ENCODE peak calls at places on chromosomes 1 and 21, in five cellular contexts. One of them, this sample, is unnamed.

GRCh38 chr1:14968251-14968812 is 185.2 kb upstream of the TMEM51 start:
- DNase-seq in ovary: no peak
- DNase-seq in HAP-1: no peak
- DNase-seq in GM23248: peak
- DNase-seq in CD8-positive, alpha-beta memory T cell: no peak
- DNase-seq in this sample: peak

GRCh38 chr1:229596961-229597699 is 28.8 kb downstream of the TAF5L start:
- DNase-seq in GM23248: peak
- DNase-seq in HAP-1: no peak
- DNase-seq in CD8-positive, alpha-beta memory T cell: no peak
- DNase-seq in ovary: no peak
- DNase-seq in this sample: no peak

GRCh38 chr1:248807067-248807737 is 18.5 kb downstream of the SH3BP5L start:
- DNase-seq in HAP-1: peak
- DNase-seq in CD8-positive, alpha-beta memory T cell: no peak
- DNase-seq in ovary: no peak
- DNase-seq in GM23248: peak
- DNase-seq in this sample: peak

GRCh38 chr1:211643324-211644212 is 31.9 kb downstream of the NEK2 start:
- DNase-seq in ovary: peak
- DNase-seq in CD8-positive, alpha-beta memory T cell: no peak
- DNase-seq in HAP-1: no peak
- DNase-seq in GM23248: no peak
- DNase-seq in this sample: peak

GRCh38 chr1:234214129-234214910 is 158.9 kb upstream of the COA6 start:
- DNase-seq in HAP-1: no peak
- DNase-seq in ovary: no peak
- DNase-seq in GM23248: peak
- DNase-seq in CD8-positive, alpha-beta memory T cell: no peak
- DNase-seq in this sample: peak

GRCh38 chr1:63730211-63730610 is 43.6 kb upstream of the ROR1 start:
- DNase-seq in CD8-positive, alpha-beta memory T cell: no peak
- DNase-seq in HAP-1: no peak
- DNase-seq in GM23248: peak
- DNase-seq in ovary: no peak
- DNase-seq in this sample: no peak

GRCh38 chr1:186880982-186881381 is 52.2 kb downstream of the PLA2G4A start:
- DNase-seq in GM23248: no peak
- DNase-seq in ovary: no peak
- DNase-seq in HAP-1: peak
- DNase-seq in CD8-positive, alpha-beta memory T cell: no peak
- DNase-seq in this sample: no peak

GRCh38 chr1:201275266-201275666 is 8.0 kb upstream of the PKP1 start:
- DNase-seq in HAP-1: no peak
- DNase-seq in CD8-positive, alpha-beta memory T cell: no peak
- DNase-seq in ovary: no peak
- DNase-seq in GM23248: peak
- DNase-seq in this sample: peak

GRCh38 chr21:45225041-45225740 is 62.5 kb downstream of the POFUT2 start:
- DNase-seq in CD8-positive, alpha-beta memory T cell: no peak
- DNase-seq in ovary: no peak
- DNase-seq in HAP-1: no peak
- DNase-seq in GM23248: no peak
- DNase-seq in this sample: no peak

GRCh38 chr1:211591980-211592493 is 13.1 kb upstream of the SLC30A1 start:
- DNase-seq in GM23248: peak
- DNase-seq in CD8-positive, alpha-beta memory T cell: no peak
- DNase-seq in HAP-1: no peak
- DNase-seq in ovary: no peak
- DNase-seq in this sample: peak

GRCh38 chr1:202155478-202156021 is 4.9 kb downstream of the PTPN7 start:
- DNase-seq in ovary: no peak
- DNase-seq in HAP-1: no peak
- DNase-seq in GM23248: peak
- DNase-seq in CD8-positive, alpha-beta memory T cell: peak
- DNase-seq in this sample: peak

GRCh38 chr1:16615253-16616252 is 2.2 kb upstream of the NBPF1 start:
- DNase-seq in ovary: no peak
- DNase-seq in HAP-1: no peak
- DNase-seq in CD8-positive, alpha-beta memory T cell: no peak
- DNase-seq in GM23248: no peak
- DNase-seq in this sample: no peak

GRCh38 chr1:209590405-209590804 is 6.9 kb downstream of the CAMK1G start:
- DNase-seq in ovary: peak
- DNase-seq in HAP-1: peak
- DNase-seq in GM23248: peak
- DNase-seq in CD8-positive, alpha-beta memory T cell: no peak
- DNase-seq in this sample: peak

GRCh38 chr1:10513199-10513598 is 38.4 kb downstream of the PEX14 start:
- DNase-seq in GM23248: no peak
- DNase-seq in CD8-positive, alpha-beta memory T cell: no peak
- DNase-seq in HAP-1: no peak
- DNase-seq in ovary: no peak
- DNase-seq in this sample: no peak

GRCh38 chr1:183859865-183860264 is 54.9 kb downstream of the RGL1 start:
- DNase-seq in CD8-positive, alpha-beta memory T cell: no peak
- DNase-seq in ovary: no peak
- DNase-seq in GM23248: peak
- DNase-seq in HAP-1: no peak
- DNase-seq in this sample: no peak

GRCh38 chr1:172742599-172743500 is 83.9 kb downstream of the FASLG start:
- DNase-seq in HAP-1: peak
- DNase-seq in ovary: no peak
- DNase-seq in CD8-positive, alpha-beta memory T cell: no peak
- DNase-seq in GM23248: peak
- DNase-seq in this sample: peak

GRCh38 chr1:241918879-241919278 is 38.7 kb upstream of the BECN2 start:
- DNase-seq in ovary: no peak
- DNase-seq in HAP-1: no peak
- DNase-seq in CD8-positive, alpha-beta memory T cell: no peak
- DNase-seq in GM23248: peak
- DNase-seq in this sample: peak

GRCh38 chr1:54928327-54928726 is 41.3 kb upstream of the DHCR24 start:
- DNase-seq in HAP-1: no peak
- DNase-seq in ovary: no peak
- DNase-seq in GM23248: peak
- DNase-seq in CD8-positive, alpha-beta memory T cell: no peak
- DNase-seq in this sample: peak

GRCh38 chr1:24966724-24967346 is 36.8 kb upstream of the RUNX3 start:
- DNase-seq in GM23248: peak
- DNase-seq in HAP-1: no peak
- DNase-seq in ovary: no peak
- DNase-seq in CD8-positive, alpha-beta memory T cell: peak
- DNase-seq in this sample: peak

GRCh38 chr1:197269053-197269452 is 1.0 kb downstream of the CRB1 start:
- DNase-seq in HAP-1: peak
- DNase-seq in ovary: no peak
- DNase-seq in CD8-positive, alpha-beta memory T cell: no peak
- DNase-seq in GM23248: no peak
- DNase-seq in this sample: no peak

GRCh38 chr1:206890690-206891089 is 6.6 kb upstream of the IL24 start:
- DNase-seq in ovary: no peak
- DNase-seq in CD8-positive, alpha-beta memory T cell: no peak
- DNase-seq in HAP-1: no peak
- DNase-seq in GM23248: peak
- DNase-seq in this sample: peak

GRCh38 chr1:47437518-47438320 is at the start of gene FOXD2:
- DNase-seq in ovary: peak
- DNase-seq in GM23248: peak
- DNase-seq in CD8-positive, alpha-beta memory T cell: peak
- DNase-seq in HAP-1: peak
- DNase-seq in this sample: peak

GRCh38 chr1:176579087-176579486 is 116.1 kb downstream of the PAPPA2 start:
- DNase-seq in HAP-1: no peak
- DNase-seq in CD8-positive, alpha-beta memory T cell: no peak
- DNase-seq in GM23248: no peak
- DNase-seq in ovary: no peak
- DNase-seq in this sample: no peak

GRCh38 chr1:89842547-89843278 is 21.9 kb downstream of the LRRC8D start:
- DNase-seq in HAP-1: no peak
- DNase-seq in CD8-positive, alpha-beta memory T cell: no peak
- DNase-seq in GM23248: peak
- DNase-seq in ovary: no peak
- DNase-seq in this sample: peak

GRCh38 chr1:158037008-158037875 is 43.8 kb downstream of the KIRREL1 start:
- DNase-seq in HAP-1: peak
- DNase-seq in GM23248: no peak
- DNase-seq in ovary: no peak
- DNase-seq in CD8-positive, alpha-beta memory T cell: no peak
- DNase-seq in this sample: no peak

GRCh38 chr1:22826630-22827580 is 116.3 kb downstream of the EPHB2 start:
- DNase-seq in CD8-positive, alpha-beta memory T cell: no peak
- DNase-seq in GM23248: peak
- DNase-seq in HAP-1: no peak
- DNase-seq in ovary: peak
- DNase-seq in this sample: peak

GRCh38 chr1:67948155-67949075 is 102.0 kb downstream of the DIRAS3 start:
- DNase-seq in GM23248: peak
- DNase-seq in ovary: no peak
- DNase-seq in CD8-positive, alpha-beta memory T cell: no peak
- DNase-seq in HAP-1: no peak
- DNase-seq in this sample: peak

GRCh38 chr1:159889821-159890252 is 10.1 kb downstream of the CFAP45 start:
- DNase-seq in CD8-positive, alpha-beta memory T cell: no peak
- DNase-seq in ovary: no peak
- DNase-seq in GM23248: peak
- DNase-seq in HAP-1: no peak
- DNase-seq in this sample: peak

GRCh38 chr1:47478090-47478489 is 40.2 kb downstream of the FOXD2 start:
- DNase-seq in GM23248: no peak
- DNase-seq in ovary: no peak
- DNase-seq in CD8-positive, alpha-beta memory T cell: no peak
- DNase-seq in HAP-1: no peak
- DNase-seq in this sample: no peak

GRCh38 chr1:46221749-46222148 is 18.6 kb downstream of the LURAP1 start:
- DNase-seq in CD8-positive, alpha-beta memory T cell: no peak
- DNase-seq in HAP-1: peak
- DNase-seq in ovary: no peak
- DNase-seq in GM23248: no peak
- DNase-seq in this sample: no peak
- H3K4me3 ChIP-seq in CD8-positive, alpha-beta memory T cell: no peak
- H3K4me3 ChIP-seq in HAP-1: no peak
- H3K4me3 ChIP-seq in ovary: no peak
- H3K4me3 ChIP-seq in GM23248: no peak
- H3K4me3 ChIP-seq in this sample: no peak

GRCh38 chr1:178344513-178345077 is 152.2 kb downstream of the CLEC20A start:
- DNase-seq in ovary: no peak
- DNase-seq in GM23248: peak
- DNase-seq in CD8-positive, alpha-beta memory T cell: no peak
- DNase-seq in HAP-1: peak
- DNase-seq in this sample: peak

GRCh38 chr1:178345238-178345637 is 151.5 kb downstream of the CLEC20A start:
- DNase-seq in CD8-positive, alpha-beta memory T cell: no peak
- DNase-seq in GM23248: no peak
- DNase-seq in HAP-1: no peak
- DNase-seq in ovary: no peak
- DNase-seq in this sample: peak

GRCh38 chr1:178339834-178340233 is 156.9 kb downstream of the CLEC20A start:
- DNase-seq in GM23248: no peak
- DNase-seq in CD8-positive, alpha-beta memory T cell: no peak
- DNase-seq in ovary: no peak
- DNase-seq in HAP-1: no peak
- DNase-seq in this sample: no peak

GRCh38 chr1:178337091-178337726 is 159.6 kb downstream of the CLEC20A start:
- DNase-seq in ovary: no peak
- DNase-seq in GM23248: no peak
- DNase-seq in CD8-positive, alpha-beta memory T cell: no peak
- DNase-seq in HAP-1: no peak
- DNase-seq in this sample: no peak

GRCh38 chr1:178341218-178341956 is 155.4 kb downstream of the CLEC20A start:
- DNase-seq in ovary: peak
- DNase-seq in GM23248: peak
- DNase-seq in HAP-1: peak
- DNase-seq in CD8-positive, alpha-beta memory T cell: no peak
- DNase-seq in this sample: peak
- H3K4me3 ChIP-seq in ovary: peak
- H3K4me3 ChIP-seq in GM23248: peak
- H3K4me3 ChIP-seq in HAP-1: peak
- H3K4me3 ChIP-seq in CD8-positive, alpha-beta memory T cell: no peak
- H3K4me3 ChIP-seq in this sample: peak

GRCh38 chr1:150972417-150972940 is 2.2 kb downstream of the CERS2 start:
- DNase-seq in ovary: no peak
- DNase-seq in CD8-positive, alpha-beta memory T cell: no peak
- DNase-seq in HAP-1: no peak
- DNase-seq in GM23248: no peak
- DNase-seq in this sample: no peak

GRCh38 chr1:150973258-150973825 is 1.3 kb downstream of the CERS2 start:
- DNase-seq in GM23248: peak
- DNase-seq in ovary: peak
- DNase-seq in HAP-1: no peak
- DNase-seq in CD8-positive, alpha-beta memory T cell: peak
- DNase-seq in this sample: no peak

GRCh38 chr1:150970818-150971582 is 3.6 kb downstream of the CERS2 start:
- DNase-seq in ovary: peak
- DNase-seq in HAP-1: no peak
- DNase-seq in GM23248: peak
- DNase-seq in CD8-positive, alpha-beta memory T cell: no peak
- DNase-seq in this sample: peak

GRCh38 chr1:150973826-150974579 is 632 bp downstream of the CERS2 start:
- DNase-seq in GM23248: peak
- DNase-seq in HAP-1: no peak
- DNase-seq in ovary: peak
- DNase-seq in CD8-positive, alpha-beta memory T cell: peak
- DNase-seq in this sample: peak

GRCh38 chr1:150971583-150972416 is 2.8 kb downstream of the CERS2 start:
- DNase-seq in GM23248: peak
- DNase-seq in HAP-1: no peak
- DNase-seq in ovary: no peak
- DNase-seq in CD8-positive, alpha-beta memory T cell: no peak
- DNase-seq in this sample: no peak
- H3K4me3 ChIP-seq in GM23248: peak
- H3K4me3 ChIP-seq in HAP-1: no peak
- H3K4me3 ChIP-seq in ovary: peak
- H3K4me3 ChIP-seq in CD8-positive, alpha-beta memory T cell: no peak
- H3K4me3 ChIP-seq in this sample: no peak

DNA sequence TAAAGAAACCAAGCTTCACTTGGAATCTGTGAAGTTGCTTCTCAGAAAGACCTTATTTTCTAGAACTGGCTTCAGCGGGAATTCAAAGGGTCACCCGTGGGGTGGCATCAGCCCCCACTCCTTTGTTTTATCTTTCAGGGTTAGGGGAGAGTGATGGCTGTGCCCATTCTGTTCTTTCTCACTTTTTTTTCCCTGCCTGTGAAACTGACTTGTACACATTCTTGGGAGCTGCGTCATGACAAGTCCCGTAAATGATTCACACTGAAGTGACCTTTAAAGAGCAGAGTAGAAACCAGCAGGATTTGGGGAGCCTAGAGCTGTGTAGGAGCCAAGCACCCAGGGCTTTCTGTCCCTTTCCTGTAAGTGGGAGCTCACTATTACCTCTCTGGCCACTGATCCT is 43.8 kb downstream of the SLC44A3 start:
- DNase-seq in CD8-positive, alpha-beta memory T cell: no peak
- DNase-seq in HAP-1: no peak
- DNase-seq in ovary: peak
- DNase-seq in GM23248: peak
- DNase-seq in this sample: peak
- H3K4me3 ChIP-seq in CD8-positive, alpha-beta memory T cell: no peak
- H3K4me3 ChIP-seq in HAP-1: no peak
- H3K4me3 ChIP-seq in ovary: peak
- H3K4me3 ChIP-seq in GM23248: peak
- H3K4me3 ChIP-seq in this sample: no peak

GRCh38 chr21:29174607-29175013 is 44.2 kb downstream of the MAP3K7CL start:
- DNase-seq in CD8-positive, alpha-beta memory T cell: no peak
- DNase-seq in GM23248: peak
- DNase-seq in ovary: no peak
- DNase-seq in HAP-1: no peak
- DNase-seq in this sample: no peak
- H3K4me3 ChIP-seq in CD8-positive, alpha-beta memory T cell: no peak
- H3K4me3 ChIP-seq in GM23248: peak
- H3K4me3 ChIP-seq in ovary: no peak
- H3K4me3 ChIP-seq in HAP-1: no peak
- H3K4me3 ChIP-seq in this sample: no peak